ENCODE peak calls at places on chromosomes 6 and 20, in six cellular contexts. One of them, this sample, is unnamed.

GRCh38 chr6:46130665-46131064 is 876 bp downstream of the ENPP4 start:
- DNase-seq in H9: no peak
- DNase-seq in H1: no peak
- DNase-seq in neuronal stem cell: no peak
- DNase-seq in IMR-90: no peak
- DNase-seq in trophoblast cell: peak
- DNase-seq in this sample: peak

GRCh38 chr6:15247750-15248450 is 2.0 kb downstream of the JARID2 start:
- DNase-seq in H9: peak
- DNase-seq in H1: peak
- DNase-seq in neuronal stem cell: no peak
- DNase-seq in IMR-90: peak
- DNase-seq in trophoblast cell: peak
- DNase-seq in this sample: peak

GRCh38 chr6:84618046-84618752 is 146.2 kb downstream of the TBX18 start:
- DNase-seq in H9: no peak
- DNase-seq in H1: no peak
- DNase-seq in neuronal stem cell: no peak
- DNase-seq in IMR-90: peak
- DNase-seq in trophoblast cell: no peak
- DNase-seq in this sample: peak

GRCh38 chr6:131821408-131821807 is 13.6 kb downstream of the ENPP1 start:
- DNase-seq in H9: no peak
- DNase-seq in H1: no peak
- DNase-seq in neuronal stem cell: no peak
- DNase-seq in IMR-90: no peak
- DNase-seq in trophoblast cell: no peak
- DNase-seq in this sample: no peak

GRCh38 chr6:56047931-56048520 is 172.6 kb upstream of the BMP5 start:
- DNase-seq in H9: no peak
- DNase-seq in H1: no peak
- DNase-seq in neuronal stem cell: no peak
- DNase-seq in IMR-90: no peak
- DNase-seq in trophoblast cell: no peak
- DNase-seq in this sample: no peak

GRCh38 chr6:36739947-36740817 is 42.6 kb downstream of the RAB44 start:
- DNase-seq in H9: no peak
- DNase-seq in H1: no peak
- DNase-seq in neuronal stem cell: no peak
- DNase-seq in IMR-90: peak
- DNase-seq in trophoblast cell: no peak
- DNase-seq in this sample: no peak

GRCh38 chr6:141169419-141169818 is 963.3 kb upstream of the GJE1 start:
- DNase-seq in H9: no peak
- DNase-seq in H1: no peak
- DNase-seq in neuronal stem cell: no peak
- DNase-seq in IMR-90: peak
- DNase-seq in trophoblast cell: no peak
- DNase-seq in this sample: peak

GRCh38 chr6:46757206-46757564 is 10.5 kb downstream of the ANKRD66 start:
- DNase-seq in H9: no peak
- DNase-seq in H1: no peak
- DNase-seq in neuronal stem cell: no peak
- DNase-seq in IMR-90: no peak
- DNase-seq in trophoblast cell: peak
- DNase-seq in this sample: peak

GRCh38 chr6:159483259-159483658 is 209.8 kb downstream of the SOD2 start:
- DNase-seq in H9: no peak
- DNase-seq in H1: no peak
- DNase-seq in neuronal stem cell: no peak
- DNase-seq in IMR-90: no peak
- DNase-seq in trophoblast cell: no peak
- DNase-seq in this sample: no peak

GRCh38 chr6:55868910-55869479 is 6.4 kb downstream of the BMP5 start:
- DNase-seq in H9: no peak
- DNase-seq in H1: no peak
- DNase-seq in neuronal stem cell: no peak
- DNase-seq in IMR-90: peak
- DNase-seq in trophoblast cell: no peak
- DNase-seq in this sample: no peak

GRCh38 chr20:61218886-61219480 is 33.1 kb upstream of the CDH4 start:
- DNase-seq in H9: no peak
- DNase-seq in H1: no peak
- DNase-seq in neuronal stem cell: no peak
- DNase-seq in IMR-90: peak
- DNase-seq in trophoblast cell: no peak
- DNase-seq in this sample: no peak

GRCh38 chr20:50189681-50190250 is 864 bp upstream of the CEBPB start:
- DNase-seq in H9: peak
- DNase-seq in H1: no peak
- DNase-seq in neuronal stem cell: no peak
- DNase-seq in IMR-90: no peak
- DNase-seq in trophoblast cell: peak
- DNase-seq in this sample: peak

GRCh38 chr20:6122873-6123649 is at the start of gene FERMT1:
- DNase-seq in H9: peak
- DNase-seq in H1: peak
- DNase-seq in neuronal stem cell: peak
- DNase-seq in IMR-90: peak
- DNase-seq in trophoblast cell: peak
- DNase-seq in this sample: peak

GRCh38 chr6:143112837-143113236 is 52.1 kb downstream of the AIG1 start:
- DNase-seq in H9: no peak
- DNase-seq in H1: no peak
- DNase-seq in neuronal stem cell: no peak
- DNase-seq in IMR-90: no peak
- DNase-seq in trophoblast cell: no peak
- DNase-seq in this sample: no peak

GRCh38 chr6:109526905-109527628 is 44.0 kb upstream of the ZBTB24 start:
- DNase-seq in H9: peak
- DNase-seq in H1: peak
- DNase-seq in neuronal stem cell: peak
- DNase-seq in IMR-90: peak
- DNase-seq in trophoblast cell: peak
- DNase-seq in this sample: peak

GRCh38 chr20:32527052-32527446 is 58.1 kb downstream of the NOL4L start:
- DNase-seq in H9: no peak
- DNase-seq in H1: no peak
- DNase-seq in neuronal stem cell: no peak
- DNase-seq in IMR-90: no peak
- DNase-seq in trophoblast cell: no peak
- DNase-seq in this sample: no peak

GRCh38 chr6:88008411-88008810 is 39.2 kb upstream of the SPACA1 start:
- DNase-seq in H9: no peak
- DNase-seq in H1: no peak
- DNase-seq in neuronal stem cell: no peak
- DNase-seq in IMR-90: no peak
- DNase-seq in trophoblast cell: no peak
- DNase-seq in this sample: no peak

GRCh38 chr20:23143098-23143497 is 57.0 kb upstream of the CD93 start:
- DNase-seq in H9: no peak
- DNase-seq in H1: no peak
- DNase-seq in neuronal stem cell: no peak
- DNase-seq in IMR-90: peak
- DNase-seq in trophoblast cell: peak
- DNase-seq in this sample: peak

GRCh38 chr6:41696788-41697187 is 38.6 kb downstream of the TFEB start:
- DNase-seq in H9: no peak
- DNase-seq in H1: no peak
- DNase-seq in neuronal stem cell: no peak
- DNase-seq in IMR-90: no peak
- DNase-seq in trophoblast cell: no peak
- DNase-seq in this sample: no peak

GRCh38 chr6:143336446-143337152 is 113.9 kb downstream of the ADAT2 start:
- DNase-seq in H9: peak
- DNase-seq in H1: no peak
- DNase-seq in neuronal stem cell: no peak
- DNase-seq in IMR-90: peak
- DNase-seq in trophoblast cell: peak
- DNase-seq in this sample: peak

GRCh38 chr20:32484221-32485125 is 100.7 kb downstream of the NOL4L start:
- DNase-seq in H9: peak
- DNase-seq in H1: peak
- DNase-seq in neuronal stem cell: no peak
- DNase-seq in IMR-90: no peak
- DNase-seq in trophoblast cell: peak
- DNase-seq in this sample: peak

GRCh38 chr6:125910518-125910917 is 46.1 kb upstream of the HINT3 start:
- DNase-seq in H9: no peak
- DNase-seq in H1: no peak
- DNase-seq in neuronal stem cell: no peak
- DNase-seq in IMR-90: peak
- DNase-seq in trophoblast cell: no peak
- DNase-seq in this sample: no peak

GRCh38 chr6:155351273-155352129 is 37.2 kb upstream of the TFB1M start:
- DNase-seq in H9: no peak
- DNase-seq in H1: no peak
- DNase-seq in neuronal stem cell: no peak
- DNase-seq in IMR-90: no peak
- DNase-seq in trophoblast cell: no peak
- DNase-seq in this sample: no peak

GRCh38 chr20:61322151-61322860 is 70.2 kb downstream of the CDH4 start:
- DNase-seq in H9: no peak
- DNase-seq in H1: no peak
- DNase-seq in neuronal stem cell: no peak
- DNase-seq in IMR-90: no peak
- DNase-seq in trophoblast cell: no peak
- DNase-seq in this sample: no peak

GRCh38 chr20:4713401-4713800 is 8.3 kb upstream of the PRND start:
- DNase-seq in H9: no peak
- DNase-seq in H1: no peak
- DNase-seq in neuronal stem cell: no peak
- DNase-seq in IMR-90: no peak
- DNase-seq in trophoblast cell: peak
- DNase-seq in this sample: no peak

GRCh38 chr6:110491644-110492317 is 15.4 kb upstream of the SLC22A16 start:
- DNase-seq in H9: no peak
- DNase-seq in H1: no peak
- DNase-seq in neuronal stem cell: no peak
- DNase-seq in IMR-90: peak
- DNase-seq in trophoblast cell: peak
- DNase-seq in this sample: peak

GRCh38 chr6:126631343-126631742 is 291.4 kb downstream of the CENPW start:
- DNase-seq in H9: no peak
- DNase-seq in H1: no peak
- DNase-seq in neuronal stem cell: no peak
- DNase-seq in IMR-90: no peak
- DNase-seq in trophoblast cell: no peak
- DNase-seq in this sample: no peak

GRCh38 chr6:33192671-33193602 is 670 bp upstream of the COL11A2 start:
- DNase-seq in H9: no peak
- DNase-seq in H1: peak
- DNase-seq in neuronal stem cell: no peak
- DNase-seq in IMR-90: no peak
- DNase-seq in trophoblast cell: peak
- DNase-seq in this sample: no peak

GRCh38 chr6:33191383-33192104 is 723 bp downstream of the COL11A2 start:
- DNase-seq in H9: no peak
- DNase-seq in H1: no peak
- DNase-seq in neuronal stem cell: no peak
- DNase-seq in IMR-90: no peak
- DNase-seq in trophoblast cell: no peak
- DNase-seq in this sample: no peak

GRCh38 chr6:33190504-33191107 is 1.7 kb downstream of the COL11A2 start:
- DNase-seq in H9: no peak
- DNase-seq in H1: no peak
- DNase-seq in neuronal stem cell: no peak
- DNase-seq in IMR-90: no peak
- DNase-seq in trophoblast cell: no peak
- DNase-seq in this sample: no peak

GRCh38 chr6:33193619-33194018 is 1.4 kb upstream of the COL11A2 start:
- DNase-seq in H9: no peak
- DNase-seq in H1: no peak
- DNase-seq in neuronal stem cell: no peak
- DNase-seq in IMR-90: no peak
- DNase-seq in trophoblast cell: no peak
- DNase-seq in this sample: no peak

GRCh38 chr6:33192105-33192646 is at the start of gene COL11A2:
- DNase-seq in H9: no peak
- DNase-seq in H1: peak
- DNase-seq in neuronal stem cell: no peak
- DNase-seq in IMR-90: no peak
- DNase-seq in trophoblast cell: no peak
- DNase-seq in this sample: no peak
- H3K23ac ChIP-seq in H9: no peak
- H3K23ac ChIP-seq in H1: no peak
- H3K23ac ChIP-seq in neuronal stem cell: peak
- H3K23ac ChIP-seq in IMR-90: no peak
- H3K23ac ChIP-seq in trophoblast cell: no peak
- H3K23ac ChIP-seq in this sample: no peak

GRCh38 chr6:53544050-53544499 is 826 bp downstream of the GCLC start:
- DNase-seq in H9: no peak
- DNase-seq in H1: no peak
- DNase-seq in neuronal stem cell: peak
- DNase-seq in IMR-90: peak
- DNase-seq in trophoblast cell: peak
- DNase-seq in this sample: no peak
- H3K23ac ChIP-seq in H9: no peak
- H3K23ac ChIP-seq in H1: no peak
- H3K23ac ChIP-seq in neuronal stem cell: peak
- H3K23ac ChIP-seq in IMR-90: peak
- H3K23ac ChIP-seq in trophoblast cell: no peak
- H3K23ac ChIP-seq in this sample: peak

GRCh38 chr6:70852667-70853246 is 104.1 kb downstream of the B3GAT2 start:
- DNase-seq in H9: no peak
- DNase-seq in H1: no peak
- DNase-seq in neuronal stem cell: no peak
- DNase-seq in IMR-90: no peak
- DNase-seq in trophoblast cell: no peak
- DNase-seq in this sample: no peak
- H3K23ac ChIP-seq in H9: no peak
- H3K23ac ChIP-seq in H1: no peak
- H3K23ac ChIP-seq in neuronal stem cell: no peak
- H3K23ac ChIP-seq in IMR-90: no peak
- H3K23ac ChIP-seq in trophoblast cell: no peak
- H3K23ac ChIP-seq in this sample: no peak

GRCh38 chr6:24720131-24720603 is 1.2 kb upstream of the C6orf62 start:
- DNase-seq in H9: peak
- DNase-seq in H1: no peak
- DNase-seq in neuronal stem cell: peak
- DNase-seq in IMR-90: peak
- DNase-seq in trophoblast cell: peak
- DNase-seq in this sample: peak
- H3K23ac ChIP-seq in H9: no peak
- H3K23ac ChIP-seq in H1: no peak
- H3K23ac ChIP-seq in neuronal stem cell: peak
- H3K23ac ChIP-seq in IMR-90: peak
- H3K23ac ChIP-seq in trophoblast cell: no peak
- H3K23ac ChIP-seq in this sample: peak

This sample was measured in mesendoderm.